ENCODE peak calls at places on chromosomes 16 and 17, in ten cellular contexts. G, X, J, T, U, Z, I, R, B and F are unnamed samples.

GRCh38 chr16:68951991-68952877 is 108.9 kb downstream of the TANGO6 start:
- DNase-seq in T (no peak), R (no peak), I (no peak), Z (no peak), X (peak; percentile 94), J (peak; percentile 69), B (no peak), G (no peak), U (no peak), F (no peak)

GRCh38 chr17:9645858-9646555 is 690 bp downstream of the USP43 start:
- DNase-seq in T (no peak), I (peak; percentile 79), B (peak; percentile 8), Z (peak; percentile 21), X (peak; percentile 76), J (peak; percentile 12), G (no peak), U (no peak), R (no peak), F (peak; percentile 66)

GRCh38 chr17:19370493-19370960 is 7.8 kb upstream of the MAPK7 start:
- DNase-seq in R (no peak), X (no peak), I (no peak), T (no peak), J (no peak), U (no peak), B (no peak), Z (no peak), G (peak; percentile 69), F (no peak)

GRCh38 chr16:54288592-54289241 is 2.1 kb upstream of the IRX3 start:
- DNase-seq in J (no peak), I (no peak), T (no peak), B (no peak), R (no peak), U (no peak), Z (no peak), X (no peak), G (no peak), F (no peak)

GRCh38 chr17:15882777-15883176 is 62.2 kb upstream of the ADORA2B start:
- DNase-seq in I (no peak), B (no peak), J (no peak), G (no peak), R (no peak), Z (no peak), X (no peak), U (no peak), T (no peak), F (no peak)

GRCh38 chr17:48637323-48638260 is 11.4 kb upstream of the HOXB9 start:
- DNase-seq in Z (no peak), G (no peak), B (no peak), T (no peak), R (no peak), U (no peak), J (no peak), I (no peak), X (peak; percentile 74), F (no peak)

GRCh38 chr17:74404218-74404617 is 27.7 kb upstream of the GPRC5C start:
- DNase-seq in B (no peak), I (no peak), Z (no peak), R (no peak), G (no peak), J (no peak), T (no peak), X (no peak), U (no peak), F (no peak)

GRCh38 chr17:28756025-28756804 is 12.4 kb downstream of the TRAF4 start:
- DNase-seq in J (no peak), R (no peak), G (no peak), I (no peak), Z (no peak), X (no peak), U (no peak), T (no peak), B (no peak), F (peak; percentile 38)

GRCh38 chr17:35214192-35214591 is 20.0 kb upstream of the SLC35G3 start:
- DNase-seq in G (no peak), Z (no peak), I (no peak), U (no peak), B (peak; percentile 88), R (no peak), X (no peak), J (no peak), T (peak; percentile 91), F (no peak)

GRCh38 chr16:4792951-4793513 is 2.1 kb upstream of the SMIM22 start:
- DNase-seq in U (no peak), X (no peak), I (no peak), B (no peak), Z (no peak), G (no peak), R (no peak), T (no peak), J (no peak), F (no peak)

GRCh38 chr17:1039511-1040215 is 42.7 kb downstream of the TIMM22 start:
- DNase-seq in B (no peak), Z (no peak), X (no peak), R (peak; percentile 62), I (peak; percentile 75), T (no peak), J (no peak), G (peak; percentile 66), U (no peak), F (peak; percentile 74)

GRCh38 chr16:88951501-88951900 is 25.5 kb downstream of the CBFA2T3 start:
- DNase-seq in X (no peak), U (no peak), I (no peak), Z (peak; percentile 56), R (no peak), T (no peak), G (no peak), J (no peak), B (no peak), F (no peak)

GRCh38 chr17:12566281-12567002 is 99.2 kb upstream of the MYOCD start:
- DNase-seq in G (no peak), X (no peak), B (no peak), U (no peak), T (no peak), Z (no peak), R (no peak), I (no peak), J (no peak), F (no peak)

DNA sequence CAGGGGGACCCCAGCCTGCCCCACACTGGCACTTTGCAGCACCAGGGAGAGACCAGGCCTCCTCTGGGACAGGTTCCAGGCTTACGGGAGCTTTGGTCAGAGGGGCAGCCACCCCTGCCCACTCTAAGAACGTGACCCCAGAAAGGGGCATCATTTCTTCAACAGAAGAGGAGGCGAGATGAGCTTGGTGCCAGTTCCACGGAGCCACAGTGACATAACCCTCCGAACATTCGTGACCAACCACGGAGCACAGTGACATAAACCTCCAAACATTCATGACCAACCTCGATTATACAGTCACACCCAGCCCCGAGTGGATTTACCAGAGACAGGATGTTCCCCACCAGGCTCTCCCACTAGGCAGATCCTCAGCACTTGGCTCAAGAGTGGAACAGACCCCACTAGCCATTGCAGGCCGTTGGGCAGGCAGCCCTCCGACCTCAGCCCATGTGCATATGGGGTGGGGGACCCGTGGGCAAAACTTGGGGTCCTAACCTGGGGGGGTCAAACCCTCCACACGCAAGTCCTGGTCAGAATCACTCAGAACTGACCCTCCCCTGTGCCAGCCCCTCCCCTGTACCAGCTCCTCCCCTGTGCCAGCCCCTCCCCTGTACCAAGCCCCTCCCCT is 112.9 kb downstream of the METRNL start:
- DNase-seq in J (no peak), I (no peak), R (peak; percentile 8), U (peak; percentile 17), T (no peak), Z (no peak), X (no peak), G (peak; percentile 74), B (no peak), F (peak; percentile 37)
- H3K4me1 ChIP-seq in J (peaks cover 10% of the 10 kb centered on the region), I (peaks cover 19% of the 10 kb centered on the region), R (peaks cover 57% of the 10 kb centered on the region), U (peaks cover 9% of the 10 kb centered on the region), T (peaks cover 10% of the 10 kb centered on the region), Z (peaks cover 47% of the 10 kb centered on the region), X (peaks cover 6% of the 10 kb centered on the region), G (no peaks in the 10 kb centered on the region), B (peaks cover 5% of the 10 kb centered on the region), F (peaks cover 12% of the 10 kb centered on the region)

DNA sequence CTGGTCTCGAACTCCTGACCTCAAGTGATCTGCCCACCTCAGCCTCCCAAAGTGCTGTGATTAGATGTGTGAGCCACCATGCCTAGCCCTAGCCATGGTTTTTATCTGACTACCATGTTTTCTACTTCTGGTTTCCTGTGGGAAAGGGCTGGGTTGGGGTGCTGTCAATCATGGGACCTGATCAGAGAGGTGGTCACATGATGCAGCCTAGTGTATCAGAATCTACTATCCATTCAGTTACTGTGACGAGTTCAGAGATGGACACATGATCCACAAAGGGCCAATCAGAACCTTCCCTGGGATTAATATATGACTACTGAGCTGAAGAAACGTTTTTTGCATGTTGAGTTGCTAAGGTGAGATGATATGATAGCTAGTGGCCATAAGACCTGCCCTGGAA is 59.0 kb downstream of the ABCC6 start:
- DNase-seq in I (no peak), T (no peak), B (no peak), Z (no peak), R (no peak), J (no peak), G (no peak), U (no peak), X (no peak), F (no peak)
- H3K4me1 ChIP-seq in I (no peaks in the 10 kb centered on the region), T (no peaks in the 10 kb centered on the region), B (no peaks in the 10 kb centered on the region), Z (no peaks in the 10 kb centered on the region), R (no peaks in the 10 kb centered on the region), J (no peaks in the 10 kb centered on the region), G (no peaks in the 10 kb centered on the region), U (no peaks in the 10 kb centered on the region), X (no peaks in the 10 kb centered on the region), F (no peaks in the 10 kb centered on the region)

GRCh38 chr16:85385463-85386331 is 227.4 kb upstream of the GSE1 start:
- DNase-seq in G (no peak), B (no peak), Z (no peak), I (no peak), J (no peak), U (no peak), X (no peak), R (no peak), T (no peak), F (no peak)

GRCh38 chr16:85384831-85385462 is 228.2 kb upstream of the GSE1 start:
- DNase-seq in T (no peak), B (no peak), I (peak; percentile 55), U (no peak), G (no peak), X (peak; percentile 84), J (no peak), Z (no peak), R (no peak), F (peak; percentile 82)

GRCh38 chr16:85387731-85388295 is 225.3 kb upstream of the GSE1 start:
- DNase-seq in B (no peak), G (peak; percentile 6), T (no peak), Z (no peak), I (no peak), U (no peak), R (no peak), J (no peak), X (no peak), F (no peak)

GRCh38 chr16:85387171-85387507 is 226.0 kb upstream of the GSE1 start:
- DNase-seq in X (no peak), R (peak; percentile 4), J (no peak), I (no peak), G (peak; percentile 9), T (no peak), B (no peak), U (no peak), Z (no peak), F (no peak)

GRCh38 chr16:85386467-85387170 is 226.5 kb upstream of the GSE1 start:
- DNase-seq in Z (no peak), G (peak; percentile 6), B (no peak), T (no peak), U (no peak), I (no peak), X (no peak), R (peak; percentile 6), J (no peak), F (no peak)
- H3K4me1 ChIP-seq in Z (peaks cover 77% of the 10 kb centered on the region), G (no peaks in the 10 kb centered on the region), B (no peaks in the 10 kb centered on the region), T (no peaks in the 10 kb centered on the region), U (no peaks in the 10 kb centered on the region), I (peaks cover 7% of the 10 kb centered on the region), X (peaks cover 46% of the 10 kb centered on the region), R (peaks cover 14% of the 10 kb centered on the region), J (peaks cover 22% of the 10 kb centered on the region), F (peaks cover 15% of the 10 kb centered on the region)

GRCh38 chr17:40091691-40092397 is 8.5 kb downstream of the NR1D1 start:
- DNase-seq in I (no peak), B (no peak), J (no peak), G (no peak), X (no peak), R (no peak), T (no peak), Z (no peak), U (no peak), F (no peak)
- H3K4me1 ChIP-seq in I (peaks cover 66% of the 10 kb centered on the region), B (peaks cover 31% of the 10 kb centered on the region), J (peaks cover 9% of the 10 kb centered on the region), G (no peaks in the 10 kb centered on the region), X (peaks cover 12% of the 10 kb centered on the region), R (peaks cover 63% of the 10 kb centered on the region), T (peaks cover 31% of the 10 kb centered on the region), Z (peaks cover 39% of the 10 kb centered on the region), U (peaks cover 23% of the 10 kb centered on the region), F (peaks cover 18% of the 10 kb centered on the region)